ENCODE peak calls at places on chromosomes 16 and 17, in nine cellular contexts. One of them, this sample, is unnamed.
A peak's percentile ranks its signal among the peaks of the same experiment; 100 is the strongest.

GRCh38 chr16:48971571-48972071 is 310.0 kb downstream of the CBLN1 start:
- DNase-seq in HCT116: peak; percentile 65
- DNase-seq in GM20000: no peak
- DNase-seq in thoracic aorta: no peak
- DNase-seq in astrocyte of the spinal cord: no peak
- DNase-seq in type B pancreatic cell: no peak
- DNase-seq in brain microvascular endothelial cell: no peak
- DNase-seq in PC-9: no peak
- DNase-seq in AG09309: no peak
- DNase-seq in this sample: no peak

GRCh38 chr16:84672276-84673202 is 24.2 kb downstream of the KLHL36 start:
- DNase-seq in HCT116: peak; percentile 48
- DNase-seq in GM20000: peak; percentile 84
- DNase-seq in thoracic aorta: peak; percentile 29
- DNase-seq in astrocyte of the spinal cord: peak; percentile 59
- DNase-seq in type B pancreatic cell: no peak
- DNase-seq in brain microvascular endothelial cell: peak; percentile 62
- DNase-seq in PC-9: no peak
- DNase-seq in AG09309: peak; percentile 8
- DNase-seq in this sample: peak; percentile 90

GRCh38 chr17:28867276-28867675 is 12.5 kb downstream of the ERAL1 start:
- DNase-seq in HCT116: no peak
- DNase-seq in GM20000: no peak
- DNase-seq in thoracic aorta: no peak
- DNase-seq in astrocyte of the spinal cord: no peak
- DNase-seq in type B pancreatic cell: no peak
- DNase-seq in brain microvascular endothelial cell: no peak
- DNase-seq in PC-9: no peak
- DNase-seq in AG09309: no peak
- DNase-seq in this sample: no peak

GRCh38 chr16:58970775-58971174 is 236.7 kb upstream of the GOT2 start:
- DNase-seq in HCT116: no peak
- DNase-seq in GM20000: peak; percentile 10
- DNase-seq in thoracic aorta: no peak
- DNase-seq in astrocyte of the spinal cord: no peak
- DNase-seq in type B pancreatic cell: no peak
- DNase-seq in brain microvascular endothelial cell: no peak
- DNase-seq in PC-9: no peak
- DNase-seq in AG09309: no peak
- DNase-seq in this sample: no peak

GRCh38 chr17:73121513-73121912 is 29.0 kb upstream of the SLC39A11 start:
- DNase-seq in HCT116: no peak
- DNase-seq in GM20000: no peak
- DNase-seq in thoracic aorta: no peak
- DNase-seq in astrocyte of the spinal cord: no peak
- DNase-seq in type B pancreatic cell: no peak
- DNase-seq in brain microvascular endothelial cell: no peak
- DNase-seq in PC-9: no peak
- DNase-seq in AG09309: no peak
- DNase-seq in this sample: no peak

GRCh38 chr17:68461589-68461988 is 4.3 kb upstream of the WIPI1 start:
- DNase-seq in HCT116: no peak
- DNase-seq in GM20000: no peak
- DNase-seq in thoracic aorta: no peak
- DNase-seq in astrocyte of the spinal cord: no peak
- DNase-seq in type B pancreatic cell: no peak
- DNase-seq in brain microvascular endothelial cell: no peak
- DNase-seq in PC-9: no peak
- DNase-seq in AG09309: no peak
- DNase-seq in this sample: no peak

GRCh38 chr17:67386965-67387551 is 10.0 kb downstream of the PITPNC1 start:
- DNase-seq in HCT116: peak; percentile 64
- DNase-seq in GM20000: peak; percentile 54
- DNase-seq in thoracic aorta: no peak
- DNase-seq in astrocyte of the spinal cord: peak; percentile 58
- DNase-seq in type B pancreatic cell: no peak
- DNase-seq in brain microvascular endothelial cell: no peak
- DNase-seq in PC-9: no peak
- DNase-seq in AG09309: no peak
- DNase-seq in this sample: peak; percentile 78

GRCh38 chr17:19448341-19449268 is 37.6 kb downstream of the RNF112 start:
- DNase-seq in HCT116: no peak
- DNase-seq in GM20000: no peak
- DNase-seq in thoracic aorta: peak; percentile 38
- DNase-seq in astrocyte of the spinal cord: peak; percentile 94
- DNase-seq in type B pancreatic cell: no peak
- DNase-seq in brain microvascular endothelial cell: peak; percentile 92
- DNase-seq in PC-9: peak; percentile 92
- DNase-seq in AG09309: peak; percentile 92
- DNase-seq in this sample: peak; percentile 7

GRCh38 chr17:44084921-44085320 is 14.4 kb downstream of the G6PC3 start:
- DNase-seq in HCT116: no peak
- DNase-seq in GM20000: no peak
- DNase-seq in thoracic aorta: no peak
- DNase-seq in astrocyte of the spinal cord: no peak
- DNase-seq in type B pancreatic cell: no peak
- DNase-seq in brain microvascular endothelial cell: no peak
- DNase-seq in PC-9: no peak
- DNase-seq in AG09309: no peak
- DNase-seq in this sample: no peak

GRCh38 chr17:67431210-67432015 is 54.3 kb downstream of the PITPNC1 start:
- DNase-seq in HCT116: peak; percentile 76
- DNase-seq in GM20000: peak; percentile 40
- DNase-seq in thoracic aorta: no peak
- DNase-seq in astrocyte of the spinal cord: peak; percentile 88
- DNase-seq in type B pancreatic cell: no peak
- DNase-seq in brain microvascular endothelial cell: peak; percentile 74
- DNase-seq in PC-9: peak; percentile 75
- DNase-seq in AG09309: peak; percentile 64
- DNase-seq in this sample: no peak

GRCh38 chr16:27067138-27067537 is 411 bp downstream of the C16orf82 start:
- DNase-seq in HCT116: no peak
- DNase-seq in GM20000: no peak
- DNase-seq in thoracic aorta: no peak
- DNase-seq in astrocyte of the spinal cord: no peak
- DNase-seq in type B pancreatic cell: no peak
- DNase-seq in brain microvascular endothelial cell: no peak
- DNase-seq in PC-9: no peak
- DNase-seq in AG09309: no peak
- DNase-seq in this sample: no peak

GRCh38 chr17:76993636-76994035 is 125.4 kb downstream of the MGAT5B start:
- DNase-seq in HCT116: no peak
- DNase-seq in GM20000: no peak
- DNase-seq in thoracic aorta: no peak
- DNase-seq in astrocyte of the spinal cord: no peak
- DNase-seq in type B pancreatic cell: no peak
- DNase-seq in brain microvascular endothelial cell: no peak
- DNase-seq in PC-9: no peak
- DNase-seq in AG09309: no peak
- DNase-seq in this sample: no peak

GRCh38 chr17:42362245-42362961 is 25.8 kb downstream of the STAT3 start:
- DNase-seq in HCT116: no peak
- DNase-seq in GM20000: no peak
- DNase-seq in thoracic aorta: no peak
- DNase-seq in astrocyte of the spinal cord: no peak
- DNase-seq in type B pancreatic cell: no peak
- DNase-seq in brain microvascular endothelial cell: no peak
- DNase-seq in PC-9: no peak
- DNase-seq in AG09309: no peak
- DNase-seq in this sample: no peak

GRCh38 chr16:14629919-14630619 is at the start of gene PARN:
- DNase-seq in HCT116: peak; percentile 98
- DNase-seq in GM20000: peak; percentile 98
- DNase-seq in thoracic aorta: peak; percentile 87
- DNase-seq in astrocyte of the spinal cord: peak; percentile 97
- DNase-seq in type B pancreatic cell: peak; percentile 98
- DNase-seq in brain microvascular endothelial cell: peak; percentile 96
- DNase-seq in PC-9: peak; percentile 95
- DNase-seq in AG09309: peak; percentile 82
- DNase-seq in this sample: peak; percentile 99

GRCh38 chr16:3017806-3018506 is at the start of gene CLDN6:
- DNase-seq in HCT116: no peak
- DNase-seq in GM20000: no peak
- DNase-seq in thoracic aorta: no peak
- DNase-seq in astrocyte of the spinal cord: no peak
- DNase-seq in type B pancreatic cell: peak; percentile 88
- DNase-seq in brain microvascular endothelial cell: no peak
- DNase-seq in PC-9: no peak
- DNase-seq in AG09309: no peak
- DNase-seq in this sample: peak; percentile 63
- TF ChIP-seq CTCF in HCT116: peak; percentile 49
- TF ChIP-seq CTCF in GM20000: peak; percentile 7
- TF ChIP-seq CTCF in thoracic aorta: no peak
- TF ChIP-seq CTCF in astrocyte of the spinal cord: peak; percentile 46
- TF ChIP-seq CTCF in type B pancreatic cell: peak; percentile 68
- TF ChIP-seq CTCF in brain microvascular endothelial cell: peak; percentile 61
- TF ChIP-seq CTCF in PC-9: no peak
- TF ChIP-seq CTCF in AG09309: peak; percentile 19
- TF ChIP-seq CTCF in this sample: peak; percentile 45

GRCh38 chr16:88741368-88741767 is 35.1 kb downstream of the CTU2 start:
- DNase-seq in HCT116: no peak
- DNase-seq in GM20000: no peak
- DNase-seq in thoracic aorta: no peak
- DNase-seq in astrocyte of the spinal cord: no peak
- DNase-seq in type B pancreatic cell: no peak
- DNase-seq in brain microvascular endothelial cell: no peak
- DNase-seq in PC-9: no peak
- DNase-seq in AG09309: no peak
- DNase-seq in this sample: no peak
- TF ChIP-seq CTCF in HCT116: no peak
- TF ChIP-seq CTCF in GM20000: no peak
- TF ChIP-seq CTCF in thoracic aorta: no peak
- TF ChIP-seq CTCF in astrocyte of the spinal cord: no peak
- TF ChIP-seq CTCF in type B pancreatic cell: no peak
- TF ChIP-seq CTCF in brain microvascular endothelial cell: no peak
- TF ChIP-seq CTCF in PC-9: no peak
- TF ChIP-seq CTCF in AG09309: no peak
- TF ChIP-seq CTCF in this sample: no peak

DNA sequence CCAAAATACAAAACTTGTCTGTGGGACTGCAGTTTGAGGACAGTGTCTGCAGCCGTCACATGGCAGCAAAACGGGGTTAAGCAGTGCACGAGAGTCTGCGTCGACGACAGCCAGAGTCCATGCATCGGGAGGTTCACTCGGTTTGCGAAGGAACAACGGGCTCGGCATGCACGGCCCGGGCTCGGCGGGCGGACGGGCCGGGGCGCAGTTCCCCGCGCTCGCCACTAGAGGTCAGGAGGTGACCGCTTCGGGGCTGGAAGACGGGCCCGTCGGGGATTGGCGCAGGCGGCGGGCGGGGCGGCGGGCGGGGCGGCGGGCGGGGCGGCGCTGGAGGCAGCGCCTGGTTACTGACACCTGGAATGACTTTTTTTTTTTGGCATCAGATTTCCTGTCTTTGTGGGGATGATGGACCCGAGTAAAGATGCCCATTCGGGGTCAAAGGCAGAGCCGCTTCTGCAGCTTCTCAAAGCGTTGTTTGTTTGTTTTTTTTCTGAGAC is 6.5 kb downstream of the SCGB1C2 start:
- DNase-seq in HCT116: peak; percentile 29
- DNase-seq in GM20000: peak; percentile 94
- DNase-seq in thoracic aorta: no peak
- DNase-seq in astrocyte of the spinal cord: peak; percentile 63
- DNase-seq in type B pancreatic cell: peak; percentile 93
- DNase-seq in brain microvascular endothelial cell: peak; percentile 40
- DNase-seq in PC-9: peak; percentile 53
- DNase-seq in AG09309: no peak
- DNase-seq in this sample: peak; percentile 90
- TF ChIP-seq CTCF in HCT116: peak; percentile 72
- TF ChIP-seq CTCF in GM20000: peak; percentile 79
- TF ChIP-seq CTCF in thoracic aorta: peak; percentile 95
- TF ChIP-seq CTCF in astrocyte of the spinal cord: peak; percentile 69
- TF ChIP-seq CTCF in type B pancreatic cell: peak; percentile 89
- TF ChIP-seq CTCF in brain microvascular endothelial cell: peak; percentile 60
- TF ChIP-seq CTCF in PC-9: peak; percentile 91
- TF ChIP-seq CTCF in AG09309: peak; percentile 65
- TF ChIP-seq CTCF in this sample: peak; percentile 68

GRCh38 chr17:47651704-47652103 is 2.0 kb downstream of the KPNB1 start:
- DNase-seq in HCT116: no peak
- DNase-seq in GM20000: no peak
- DNase-seq in thoracic aorta: no peak
- DNase-seq in astrocyte of the spinal cord: no peak
- DNase-seq in type B pancreatic cell: no peak
- DNase-seq in brain microvascular endothelial cell: no peak
- DNase-seq in PC-9: no peak
- DNase-seq in AG09309: no peak
- DNase-seq in this sample: no peak

GRCh38 chr17:47649972-47650524 is 329 bp downstream of the KPNB1 start:
- DNase-seq in HCT116: no peak
- DNase-seq in GM20000: peak; percentile 71
- DNase-seq in thoracic aorta: peak; percentile 4
- DNase-seq in astrocyte of the spinal cord: peak; percentile 56
- DNase-seq in type B pancreatic cell: no peak
- DNase-seq in brain microvascular endothelial cell: no peak
- DNase-seq in PC-9: peak; percentile 43
- DNase-seq in AG09309: no peak
- DNase-seq in this sample: no peak

GRCh38 chr17:47650525-47651522 is 1.1 kb downstream of the KPNB1 start:
- DNase-seq in HCT116: peak; percentile 96
- DNase-seq in GM20000: peak; percentile 93
- DNase-seq in thoracic aorta: peak; percentile 75
- DNase-seq in astrocyte of the spinal cord: peak; percentile 97
- DNase-seq in type B pancreatic cell: peak; percentile 96
- DNase-seq in brain microvascular endothelial cell: peak; percentile 90
- DNase-seq in PC-9: peak; percentile 86
- DNase-seq in AG09309: peak; percentile 71
- DNase-seq in this sample: peak; percentile 100

GRCh38 chr17:47652570-47652969 is 2.9 kb downstream of the KPNB1 start:
- DNase-seq in HCT116: no peak
- DNase-seq in GM20000: no peak
- DNase-seq in thoracic aorta: no peak
- DNase-seq in astrocyte of the spinal cord: no peak
- DNase-seq in type B pancreatic cell: no peak
- DNase-seq in brain microvascular endothelial cell: no peak
- DNase-seq in PC-9: no peak
- DNase-seq in AG09309: no peak
- DNase-seq in this sample: no peak

GRCh38 chr17:47649153-47649971 is at the start of gene KPNB1:
- DNase-seq in HCT116: peak; percentile 100
- DNase-seq in GM20000: peak; percentile 94
- DNase-seq in thoracic aorta: peak; percentile 99
- DNase-seq in astrocyte of the spinal cord: peak; percentile 100
- DNase-seq in type B pancreatic cell: peak; percentile 99
- DNase-seq in brain microvascular endothelial cell: peak; percentile 100
- DNase-seq in PC-9: peak; percentile 99
- DNase-seq in AG09309: peak; percentile 100
- DNase-seq in this sample: peak; percentile 100
- TF ChIP-seq CTCF in HCT116: no peak
- TF ChIP-seq CTCF in GM20000: no peak
- TF ChIP-seq CTCF in thoracic aorta: no peak
- TF ChIP-seq CTCF in astrocyte of the spinal cord: no peak
- TF ChIP-seq CTCF in type B pancreatic cell: no peak
- TF ChIP-seq CTCF in brain microvascular endothelial cell: no peak
- TF ChIP-seq CTCF in PC-9: no peak
- TF ChIP-seq CTCF in AG09309: no peak
- TF ChIP-seq CTCF in this sample: no peak

This sample was measured in Calu3.